ENCODE peak calls at places on chromosomes 6 and 20, in nine cellular contexts. One of them, this sample, is unnamed.

GRCh38 chr20:56017560-56017959 is 12.2 kb upstream of the CBLN4 start:
- DNase-seq in head of caudate nucleus: no peak
- DNase-seq in A673: no peak
- DNase-seq in astrocyte of the spinal cord: no peak
- DNase-seq in iPS DF 6.9: no peak
- DNase-seq in fibroblast of the conjunctiva: no peak
- DNase-seq in putamen: no peak
- DNase-seq in right lobe of liver: no peak
- DNase-seq in HT-29: no peak
- DNase-seq in this sample: no peak

GRCh38 chr6:155492061-155492735 is 36.6 kb upstream of the NOX3 start:
- DNase-seq in head of caudate nucleus: no peak
- DNase-seq in A673: no peak
- DNase-seq in astrocyte of the spinal cord: no peak
- DNase-seq in iPS DF 6.9: no peak
- DNase-seq in fibroblast of the conjunctiva: no peak
- DNase-seq in putamen: no peak
- DNase-seq in right lobe of liver: no peak
- DNase-seq in HT-29: no peak
- DNase-seq in this sample: no peak

GRCh38 chr6:105814745-105815536 is 271.2 kb upstream of the PRDM1 start:
- DNase-seq in head of caudate nucleus: no peak
- DNase-seq in A673: no peak
- DNase-seq in astrocyte of the spinal cord: no peak
- DNase-seq in iPS DF 6.9: no peak
- DNase-seq in fibroblast of the conjunctiva: no peak
- DNase-seq in putamen: no peak
- DNase-seq in right lobe of liver: no peak
- DNase-seq in HT-29: no peak
- DNase-seq in this sample: no peak

GRCh38 chr6:11851405-11851804 is 72.8 kb upstream of the ADTRP start:
- DNase-seq in head of caudate nucleus: no peak
- DNase-seq in A673: peak
- DNase-seq in astrocyte of the spinal cord: peak
- DNase-seq in iPS DF 6.9: no peak
- DNase-seq in fibroblast of the conjunctiva: no peak
- DNase-seq in putamen: no peak
- DNase-seq in right lobe of liver: no peak
- DNase-seq in HT-29: no peak
- DNase-seq in this sample: no peak

GRCh38 chr6:134247854-134248580 is 69.9 kb downstream of the SGK1 start:
- DNase-seq in head of caudate nucleus: no peak
- DNase-seq in A673: no peak
- DNase-seq in astrocyte of the spinal cord: no peak
- DNase-seq in iPS DF 6.9: no peak
- DNase-seq in fibroblast of the conjunctiva: no peak
- DNase-seq in putamen: no peak
- DNase-seq in right lobe of liver: no peak
- DNase-seq in HT-29: no peak
- DNase-seq in this sample: no peak

GRCh38 chr6:15945593-15946159 is 183.2 kb upstream of the MYLIP start:
- DNase-seq in head of caudate nucleus: no peak
- DNase-seq in A673: no peak
- DNase-seq in astrocyte of the spinal cord: peak
- DNase-seq in iPS DF 6.9: no peak
- DNase-seq in fibroblast of the conjunctiva: no peak
- DNase-seq in putamen: no peak
- DNase-seq in right lobe of liver: no peak
- DNase-seq in HT-29: no peak
- DNase-seq in this sample: no peak

GRCh38 chr6:8539446-8539845 is 104.1 kb upstream of the SLC35B3 start:
- DNase-seq in head of caudate nucleus: no peak
- DNase-seq in A673: peak
- DNase-seq in astrocyte of the spinal cord: peak
- DNase-seq in iPS DF 6.9: no peak
- DNase-seq in fibroblast of the conjunctiva: no peak
- DNase-seq in putamen: no peak
- DNase-seq in right lobe of liver: no peak
- DNase-seq in HT-29: peak
- DNase-seq in this sample: no peak

GRCh38 chr20:48295966-48296421 is 510.7 kb upstream of the SULF2 start:
- DNase-seq in head of caudate nucleus: peak
- DNase-seq in A673: no peak
- DNase-seq in astrocyte of the spinal cord: peak
- DNase-seq in iPS DF 6.9: no peak
- DNase-seq in fibroblast of the conjunctiva: peak
- DNase-seq in putamen: peak
- DNase-seq in right lobe of liver: no peak
- DNase-seq in HT-29: no peak
- DNase-seq in this sample: no peak

GRCh38 chr6:1856381-1856780 is 246.7 kb downstream of the FOXC1 start:
- DNase-seq in head of caudate nucleus: no peak
- DNase-seq in A673: peak
- DNase-seq in astrocyte of the spinal cord: peak
- DNase-seq in iPS DF 6.9: no peak
- DNase-seq in fibroblast of the conjunctiva: peak
- DNase-seq in putamen: no peak
- DNase-seq in right lobe of liver: no peak
- DNase-seq in HT-29: peak
- DNase-seq in this sample: no peak

GRCh38 chr6:3849681-3850450 is 693 bp downstream of the FAM50B start:
- DNase-seq in head of caudate nucleus: peak
- DNase-seq in A673: peak
- DNase-seq in astrocyte of the spinal cord: peak
- DNase-seq in iPS DF 6.9: no peak
- DNase-seq in fibroblast of the conjunctiva: no peak
- DNase-seq in putamen: no peak
- DNase-seq in right lobe of liver: no peak
- DNase-seq in HT-29: no peak
- DNase-seq in this sample: no peak

GRCh38 chr20:46568570-46569129 is 18.2 kb upstream of the OCSTAMP start:
- DNase-seq in head of caudate nucleus: peak
- DNase-seq in A673: peak
- DNase-seq in astrocyte of the spinal cord: peak
- DNase-seq in iPS DF 6.9: no peak
- DNase-seq in fibroblast of the conjunctiva: peak
- DNase-seq in putamen: peak
- DNase-seq in right lobe of liver: peak
- DNase-seq in HT-29: peak
- DNase-seq in this sample: no peak

GRCh38 chr20:22204801-22205200 is 379.6 kb downstream of the FOXA2 start:
- DNase-seq in head of caudate nucleus: no peak
- DNase-seq in A673: no peak
- DNase-seq in astrocyte of the spinal cord: no peak
- DNase-seq in iPS DF 6.9: no peak
- DNase-seq in fibroblast of the conjunctiva: no peak
- DNase-seq in putamen: no peak
- DNase-seq in right lobe of liver: no peak
- DNase-seq in HT-29: no peak
- DNase-seq in this sample: no peak

GRCh38 chr6:134438825-134439224 is 120.9 kb upstream of the SGK1 start:
- DNase-seq in head of caudate nucleus: no peak
- DNase-seq in A673: no peak
- DNase-seq in astrocyte of the spinal cord: no peak
- DNase-seq in iPS DF 6.9: no peak
- DNase-seq in fibroblast of the conjunctiva: no peak
- DNase-seq in putamen: no peak
- DNase-seq in right lobe of liver: no peak
- DNase-seq in HT-29: no peak
- DNase-seq in this sample: no peak

GRCh38 chr20:50472693-50473610 is 37.2 kb upstream of the PTPN1 start:
- DNase-seq in head of caudate nucleus: no peak
- DNase-seq in A673: no peak
- DNase-seq in astrocyte of the spinal cord: no peak
- DNase-seq in iPS DF 6.9: no peak
- DNase-seq in fibroblast of the conjunctiva: no peak
- DNase-seq in putamen: no peak
- DNase-seq in right lobe of liver: no peak
- DNase-seq in HT-29: no peak
- DNase-seq in this sample: no peak

GRCh38 chr20:44217342-44218092 is 6.9 kb upstream of the OSER1 start:
- DNase-seq in head of caudate nucleus: peak
- DNase-seq in A673: peak
- DNase-seq in astrocyte of the spinal cord: peak
- DNase-seq in iPS DF 6.9: peak
- DNase-seq in fibroblast of the conjunctiva: peak
- DNase-seq in putamen: peak
- DNase-seq in right lobe of liver: peak
- DNase-seq in HT-29: peak
- DNase-seq in this sample: peak

GRCh38 chr6:32133786-32134185 is 3.7 kb upstream of the FKBPL start:
- DNase-seq in head of caudate nucleus: no peak
- DNase-seq in A673: no peak
- DNase-seq in astrocyte of the spinal cord: no peak
- DNase-seq in iPS DF 6.9: no peak
- DNase-seq in fibroblast of the conjunctiva: no peak
- DNase-seq in putamen: no peak
- DNase-seq in right lobe of liver: no peak
- DNase-seq in HT-29: no peak
- DNase-seq in this sample: no peak

GRCh38 chr20:19875746-19876145 is 117.7 kb downstream of the RIN2 start:
- DNase-seq in head of caudate nucleus: no peak
- DNase-seq in A673: no peak
- DNase-seq in astrocyte of the spinal cord: no peak
- DNase-seq in iPS DF 6.9: no peak
- DNase-seq in fibroblast of the conjunctiva: no peak
- DNase-seq in putamen: no peak
- DNase-seq in right lobe of liver: no peak
- DNase-seq in HT-29: no peak
- DNase-seq in this sample: no peak

GRCh38 chr20:13105864-13106457 is 97.2 kb downstream of the SPTLC3 start:
- DNase-seq in head of caudate nucleus: no peak
- DNase-seq in A673: peak
- DNase-seq in astrocyte of the spinal cord: peak
- DNase-seq in iPS DF 6.9: no peak
- DNase-seq in fibroblast of the conjunctiva: peak
- DNase-seq in putamen: no peak
- DNase-seq in right lobe of liver: no peak
- DNase-seq in HT-29: peak
- DNase-seq in this sample: no peak

GRCh38 chr20:44319880-44320422 is 8.9 kb upstream of the FITM2 start:
- DNase-seq in head of caudate nucleus: no peak
- DNase-seq in A673: no peak
- DNase-seq in astrocyte of the spinal cord: no peak
- DNase-seq in iPS DF 6.9: no peak
- DNase-seq in fibroblast of the conjunctiva: no peak
- DNase-seq in putamen: no peak
- DNase-seq in right lobe of liver: no peak
- DNase-seq in HT-29: no peak
- DNase-seq in this sample: no peak

GRCh38 chr20:41085606-41086005 is 51.7 kb upstream of the PLCG1 start:
- DNase-seq in head of caudate nucleus: no peak
- DNase-seq in A673: no peak
- DNase-seq in astrocyte of the spinal cord: no peak
- DNase-seq in iPS DF 6.9: no peak
- DNase-seq in fibroblast of the conjunctiva: no peak
- DNase-seq in putamen: no peak
- DNase-seq in right lobe of liver: no peak
- DNase-seq in HT-29: no peak
- DNase-seq in this sample: no peak

GRCh38 chr20:55500130-55500529 is 505.2 kb downstream of the CBLN4 start:
- DNase-seq in head of caudate nucleus: no peak
- DNase-seq in A673: no peak
- DNase-seq in astrocyte of the spinal cord: no peak
- DNase-seq in iPS DF 6.9: no peak
- DNase-seq in fibroblast of the conjunctiva: no peak
- DNase-seq in putamen: no peak
- DNase-seq in right lobe of liver: no peak
- DNase-seq in HT-29: peak
- DNase-seq in this sample: no peak

GRCh38 chr6:2626381-2626780 is 124.3 kb downstream of the MYLK4 start:
- DNase-seq in head of caudate nucleus: no peak
- DNase-seq in A673: no peak
- DNase-seq in astrocyte of the spinal cord: peak
- DNase-seq in iPS DF 6.9: no peak
- DNase-seq in fibroblast of the conjunctiva: no peak
- DNase-seq in putamen: no peak
- DNase-seq in right lobe of liver: no peak
- DNase-seq in HT-29: no peak
- DNase-seq in this sample: no peak

GRCh38 chr20:49768204-49769124 is 44.2 kb upstream of the SLC9A8 start:
- DNase-seq in head of caudate nucleus: no peak
- DNase-seq in A673: no peak
- DNase-seq in astrocyte of the spinal cord: peak
- DNase-seq in iPS DF 6.9: peak
- DNase-seq in fibroblast of the conjunctiva: peak
- DNase-seq in putamen: no peak
- DNase-seq in right lobe of liver: peak
- DNase-seq in HT-29: peak
- DNase-seq in this sample: peak

GRCh38 chr6:35729349-35729678 is 7.5 kb upstream of the ARMC12 start:
- DNase-seq in head of caudate nucleus: no peak
- DNase-seq in A673: no peak
- DNase-seq in astrocyte of the spinal cord: no peak
- DNase-seq in iPS DF 6.9: no peak
- DNase-seq in fibroblast of the conjunctiva: no peak
- DNase-seq in putamen: no peak
- DNase-seq in right lobe of liver: no peak
- DNase-seq in HT-29: no peak
- DNase-seq in this sample: no peak

GRCh38 chr6:107811591-107812218 is 12.4 kb downstream of the SCML4 start:
- DNase-seq in head of caudate nucleus: no peak
- DNase-seq in A673: no peak
- DNase-seq in astrocyte of the spinal cord: no peak
- DNase-seq in iPS DF 6.9: no peak
- DNase-seq in fibroblast of the conjunctiva: no peak
- DNase-seq in putamen: peak
- DNase-seq in right lobe of liver: no peak
- DNase-seq in HT-29: no peak
- DNase-seq in this sample: no peak

GRCh38 chr6:130033999-130034814 is 15.8 kb downstream of the L3MBTL3 start:
- DNase-seq in head of caudate nucleus: no peak
- DNase-seq in A673: no peak
- DNase-seq in astrocyte of the spinal cord: peak
- DNase-seq in iPS DF 6.9: no peak
- DNase-seq in fibroblast of the conjunctiva: no peak
- DNase-seq in putamen: no peak
- DNase-seq in right lobe of liver: no peak
- DNase-seq in HT-29: peak
- DNase-seq in this sample: no peak

GRCh38 chr20:32445539-32446273 is 87.6 kb downstream of the ASXL1 start:
- DNase-seq in head of caudate nucleus: no peak
- DNase-seq in A673: no peak
- DNase-seq in astrocyte of the spinal cord: no peak
- DNase-seq in iPS DF 6.9: no peak
- DNase-seq in fibroblast of the conjunctiva: no peak
- DNase-seq in putamen: no peak
- DNase-seq in right lobe of liver: no peak
- DNase-seq in HT-29: no peak
- DNase-seq in this sample: no peak

GRCh38 chr20:52972965-52973819 is 1.0 kb downstream of the TSHZ2 start:
- DNase-seq in head of caudate nucleus: no peak
- DNase-seq in A673: no peak
- DNase-seq in astrocyte of the spinal cord: no peak
- DNase-seq in iPS DF 6.9: no peak
- DNase-seq in fibroblast of the conjunctiva: no peak
- DNase-seq in putamen: no peak
- DNase-seq in right lobe of liver: peak
- DNase-seq in HT-29: peak
- DNase-seq in this sample: no peak

GRCh38 chr6:10099086-10099499 is 315.8 kb downstream of the TFAP2A start:
- DNase-seq in head of caudate nucleus: peak
- DNase-seq in A673: peak
- DNase-seq in astrocyte of the spinal cord: no peak
- DNase-seq in iPS DF 6.9: no peak
- DNase-seq in fibroblast of the conjunctiva: no peak
- DNase-seq in putamen: no peak
- DNase-seq in right lobe of liver: no peak
- DNase-seq in HT-29: no peak
- DNase-seq in this sample: no peak

GRCh38 chr6:158536084-158536890 is 23.6 kb upstream of the TMEM181 start:
- DNase-seq in head of caudate nucleus: peak
- DNase-seq in A673: peak
- DNase-seq in astrocyte of the spinal cord: peak
- DNase-seq in iPS DF 6.9: peak
- DNase-seq in fibroblast of the conjunctiva: peak
- DNase-seq in putamen: peak
- DNase-seq in right lobe of liver: peak
- DNase-seq in HT-29: peak
- DNase-seq in this sample: peak

GRCh38 chr20:22920898-22921297 is 114.2 kb upstream of the SSTR4 start:
- DNase-seq in head of caudate nucleus: no peak
- DNase-seq in A673: no peak
- DNase-seq in astrocyte of the spinal cord: no peak
- DNase-seq in iPS DF 6.9: no peak
- DNase-seq in fibroblast of the conjunctiva: no peak
- DNase-seq in putamen: no peak
- DNase-seq in right lobe of liver: no peak
- DNase-seq in HT-29: no peak
- DNase-seq in this sample: no peak